ENCODE peak calls at places on chromosomes 11 and 22, in five cellular contexts. One of them, this sample, is unnamed.

GRCh38 chr11:84407091-84407490 is 1120.9 kb upstream of the CCDC90B start:
- DNase-seq in stimulated activated CD8-positive, alpha-beta memory T cell treated with anti-CD3 and anti-CD28 coated beads, Interleukin-7, amount 100 ng/mL, for 1 hour: no peak
- DNase-seq in NCI-H1417: no peak
- DNase-seq in stimulated activated CD4-positive, alpha-beta T cell treated with anti-CD3 and anti-CD28 coated beads, TNF-alpha, amount 100 ng/mL, for 1 hour: no peak
- DNase-seq in GM04504: no peak
- DNase-seq in this sample: no peak

GRCh38 chr11:94154095-94154856 is 25.6 kb downstream of the PANX1 start:
- DNase-seq in stimulated activated CD8-positive, alpha-beta memory T cell treated with anti-CD3 and anti-CD28 coated beads, Interleukin-7, amount 100 ng/mL, for 1 hour: no peak
- DNase-seq in NCI-H1417: no peak
- DNase-seq in stimulated activated CD4-positive, alpha-beta T cell treated with anti-CD3 and anti-CD28 coated beads, TNF-alpha, amount 100 ng/mL, for 1 hour: no peak
- DNase-seq in GM04504: no peak
- DNase-seq in this sample: no peak

GRCh38 chr11:73388241-73389133 is 12.3 kb downstream of the RELT start:
- DNase-seq in stimulated activated CD8-positive, alpha-beta memory T cell treated with anti-CD3 and anti-CD28 coated beads, Interleukin-7, amount 100 ng/mL, for 1 hour: no peak
- DNase-seq in NCI-H1417: no peak
- DNase-seq in stimulated activated CD4-positive, alpha-beta T cell treated with anti-CD3 and anti-CD28 coated beads, TNF-alpha, amount 100 ng/mL, for 1 hour: no peak
- DNase-seq in GM04504: no peak
- DNase-seq in this sample: no peak

GRCh38 chr22:45905924-45906865 is 70.8 kb downstream of the WNT7B start:
- DNase-seq in stimulated activated CD8-positive, alpha-beta memory T cell treated with anti-CD3 and anti-CD28 coated beads, Interleukin-7, amount 100 ng/mL, for 1 hour: no peak
- DNase-seq in NCI-H1417: no peak
- DNase-seq in stimulated activated CD4-positive, alpha-beta T cell treated with anti-CD3 and anti-CD28 coated beads, TNF-alpha, amount 100 ng/mL, for 1 hour: no peak
- DNase-seq in GM04504: peak
- DNase-seq in this sample: no peak

GRCh38 chr11:102733232-102733875 is 8.6 kb upstream of the MMP8 start:
- DNase-seq in stimulated activated CD8-positive, alpha-beta memory T cell treated with anti-CD3 and anti-CD28 coated beads, Interleukin-7, amount 100 ng/mL, for 1 hour: no peak
- DNase-seq in NCI-H1417: peak
- DNase-seq in stimulated activated CD4-positive, alpha-beta T cell treated with anti-CD3 and anti-CD28 coated beads, TNF-alpha, amount 100 ng/mL, for 1 hour: peak
- DNase-seq in GM04504: peak
- DNase-seq in this sample: peak

GRCh38 chr11:84105148-84105547 is 819.0 kb upstream of the CCDC90B start:
- DNase-seq in stimulated activated CD8-positive, alpha-beta memory T cell treated with anti-CD3 and anti-CD28 coated beads, Interleukin-7, amount 100 ng/mL, for 1 hour: no peak
- DNase-seq in NCI-H1417: no peak
- DNase-seq in stimulated activated CD4-positive, alpha-beta T cell treated with anti-CD3 and anti-CD28 coated beads, TNF-alpha, amount 100 ng/mL, for 1 hour: no peak
- DNase-seq in GM04504: no peak
- DNase-seq in this sample: no peak

GRCh38 chr11:128335729-128336128 is 251.6 kb downstream of the ETS1 start:
- DNase-seq in stimulated activated CD8-positive, alpha-beta memory T cell treated with anti-CD3 and anti-CD28 coated beads, Interleukin-7, amount 100 ng/mL, for 1 hour: no peak
- DNase-seq in NCI-H1417: no peak
- DNase-seq in stimulated activated CD4-positive, alpha-beta T cell treated with anti-CD3 and anti-CD28 coated beads, TNF-alpha, amount 100 ng/mL, for 1 hour: no peak
- DNase-seq in GM04504: no peak
- DNase-seq in this sample: no peak

GRCh38 chr22:50007057-50007511 is 5.5 kb downstream of the IL17REL start:
- DNase-seq in stimulated activated CD8-positive, alpha-beta memory T cell treated with anti-CD3 and anti-CD28 coated beads, Interleukin-7, amount 100 ng/mL, for 1 hour: no peak
- DNase-seq in NCI-H1417: no peak
- DNase-seq in stimulated activated CD4-positive, alpha-beta T cell treated with anti-CD3 and anti-CD28 coated beads, TNF-alpha, amount 100 ng/mL, for 1 hour: no peak
- DNase-seq in GM04504: no peak
- DNase-seq in this sample: no peak

GRCh38 chr22:49760630-49761571 is 66.8 kb downstream of the BRD1 start:
- DNase-seq in stimulated activated CD8-positive, alpha-beta memory T cell treated with anti-CD3 and anti-CD28 coated beads, Interleukin-7, amount 100 ng/mL, for 1 hour: no peak
- DNase-seq in NCI-H1417: no peak
- DNase-seq in stimulated activated CD4-positive, alpha-beta T cell treated with anti-CD3 and anti-CD28 coated beads, TNF-alpha, amount 100 ng/mL, for 1 hour: no peak
- DNase-seq in GM04504: no peak
- DNase-seq in this sample: no peak

GRCh38 chr11:46159694-46160093 is 38.4 kb upstream of the PHF21A start:
- DNase-seq in stimulated activated CD8-positive, alpha-beta memory T cell treated with anti-CD3 and anti-CD28 coated beads, Interleukin-7, amount 100 ng/mL, for 1 hour: no peak
- DNase-seq in NCI-H1417: no peak
- DNase-seq in stimulated activated CD4-positive, alpha-beta T cell treated with anti-CD3 and anti-CD28 coated beads, TNF-alpha, amount 100 ng/mL, for 1 hour: no peak
- DNase-seq in GM04504: no peak
- DNase-seq in this sample: no peak

GRCh38 chr11:117819096-117820040 is 5.2 kb downstream of the FXYD2 start:
- DNase-seq in stimulated activated CD8-positive, alpha-beta memory T cell treated with anti-CD3 and anti-CD28 coated beads, Interleukin-7, amount 100 ng/mL, for 1 hour: no peak
- DNase-seq in NCI-H1417: peak
- DNase-seq in stimulated activated CD4-positive, alpha-beta T cell treated with anti-CD3 and anti-CD28 coated beads, TNF-alpha, amount 100 ng/mL, for 1 hour: no peak
- DNase-seq in GM04504: peak
- DNase-seq in this sample: no peak